ENCODE peak calls at places on chromosomes 11 and 22, in seven cellular contexts. I, H, X, D, F, J and B are unnamed samples.

GRCh38 chr22:38697055-38697980 is 3.4 kb downstream of the JOSD1 start:
- DNase-seq in I (no peak), H (no peak), X (no peak), D (peak; percentile 64), F (peak; percentile 39), J (no peak), B (no peak)

GRCh38 chr22:27223317-27224177 is 566.2 kb downstream of the MIAT start:
- DNase-seq in I (no peak), H (no peak), X (no peak), D (no peak), F (no peak), J (no peak), B (no peak)

GRCh38 chr11:13208921-13209320 is 68.7 kb upstream of the BMAL1 start:
- DNase-seq in I (no peak), H (no peak), X (no peak), D (no peak), F (no peak), J (no peak), B (no peak)

GRCh38 chr11:38788591-38788990 is 2190.6 kb upstream of the RAG2 start:
- DNase-seq in I (no peak), H (no peak), X (no peak), D (no peak), F (no peak), J (no peak), B (no peak)

GRCh38 chr11:23859087-23859486 is 637.8 kb upstream of the LUZP2 start:
- DNase-seq in I (no peak), H (no peak), X (no peak), D (no peak), F (no peak), J (no peak), B (no peak)

GRCh38 chr11:102453286-102453797 is 777 bp upstream of the TMEM123 start:
- DNase-seq in I (no peak), H (peak; percentile 18), X (no peak), D (no peak), F (no peak), J (peak; percentile 47), B (no peak)

GRCh38 chr11:57763568-57763967 is 2.0 kb downstream of the CTNND1 start:
- DNase-seq in I (no peak), H (peak; percentile 45), X (no peak), D (peak; percentile 50), F (peak; percentile 54), J (no peak), B (no peak)

GRCh38 chr11:80155412-80156017 is 714.7 kb upstream of the TENM4 start:
- DNase-seq in I (no peak), H (peak; percentile 24), X (no peak), D (peak; percentile 21), F (peak; percentile 5), J (no peak), B (no peak)

GRCh38 chr11:127270848-127271247 is 270.3 kb upstream of the KIRREL3 start:
- DNase-seq in I (no peak), H (no peak), X (no peak), D (no peak), F (no peak), J (no peak), B (no peak)

GRCh38 chr11:130197386-130198035 is 37.9 kb downstream of the ST14 start:
- DNase-seq in I (no peak), H (no peak), X (no peak), D (no peak), F (no peak), J (no peak), B (no peak)

GRCh38 chr11:131810511-131810910 is 440.1 kb downstream of the NTM start:
- DNase-seq in I (no peak), H (no peak), X (no peak), D (no peak), F (no peak), J (no peak), B (no peak)

GRCh38 chr11:126716456-126717083 is 284.0 kb downstream of the KIRREL3 start:
- DNase-seq in I (no peak), H (peak; percentile 75), X (peak; percentile 26), D (peak; percentile 3), F (peak; percentile 46), J (no peak), B (no peak)

GRCh38 chr11:17439316-17439782 is 37.3 kb downstream of the ABCC8 start:
- DNase-seq in I (no peak), H (no peak), X (no peak), D (peak; percentile 86), F (no peak), J (no peak), B (no peak)

GRCh38 chr11:64686466-64687175 is 36.4 kb downstream of the NRXN2 start:
- DNase-seq in I (no peak), H (no peak), X (no peak), D (no peak), F (no peak), J (no peak), B (no peak)

GRCh38 chr11:64687204-64687603 is 35.8 kb downstream of the NRXN2 start:
- DNase-seq in I (no peak), H (no peak), X (no peak), D (no peak), F (no peak), J (no peak), B (no peak)

GRCh38 chr11:64687641-64688533 is 35.1 kb downstream of the NRXN2 start:
- DNase-seq in I (no peak), H (no peak), X (no peak), D (no peak), F (no peak), J (no peak), B (no peak)

GRCh38 chr11:64690235-64690634 is 32.8 kb downstream of the NRXN2 start:
- DNase-seq in I (no peak), H (no peak), X (no peak), D (no peak), F (no peak), J (no peak), B (no peak)

DNA sequence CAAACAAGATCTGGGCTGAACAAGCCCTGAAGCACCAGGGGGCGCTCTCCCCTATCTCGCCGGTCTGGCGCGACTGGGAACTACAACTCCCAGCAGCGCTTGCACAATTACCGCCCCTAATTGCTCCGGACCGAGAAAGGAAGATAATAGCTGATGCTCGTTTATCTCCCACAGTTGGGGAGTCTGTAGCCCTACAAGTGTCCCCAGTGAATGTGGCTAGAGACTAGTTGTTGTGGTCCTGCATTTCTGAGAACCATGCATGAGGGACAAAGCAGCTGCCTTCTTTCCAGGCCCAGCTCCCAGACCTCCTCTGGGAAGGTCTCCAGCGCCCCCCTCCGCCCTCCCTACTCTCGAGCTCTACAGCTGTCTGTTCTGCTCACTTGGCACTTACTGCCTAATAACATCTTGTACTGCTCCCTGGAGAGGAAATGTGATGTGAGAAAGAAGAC is 34.4 kb downstream of the NRXN2 start:
- DNase-seq in I (peak; percentile 46), H (peak; percentile 90), X (peak; percentile 83), D (peak; percentile 73), F (peak; percentile 88), J (peak; percentile 94), B (peak; percentile 99)
- H3K4me3 ChIP-seq in I (no peak overlapping the region), H (peak overlapping the region; percentile 47), X (peak overlapping the region; percentile 49), D (peak overlapping the region; percentile 46), F (peak overlapping the region; percentile 35), J (peak overlapping the region; percentile 50), B (peak overlapping the region; percentile 78)

DNA sequence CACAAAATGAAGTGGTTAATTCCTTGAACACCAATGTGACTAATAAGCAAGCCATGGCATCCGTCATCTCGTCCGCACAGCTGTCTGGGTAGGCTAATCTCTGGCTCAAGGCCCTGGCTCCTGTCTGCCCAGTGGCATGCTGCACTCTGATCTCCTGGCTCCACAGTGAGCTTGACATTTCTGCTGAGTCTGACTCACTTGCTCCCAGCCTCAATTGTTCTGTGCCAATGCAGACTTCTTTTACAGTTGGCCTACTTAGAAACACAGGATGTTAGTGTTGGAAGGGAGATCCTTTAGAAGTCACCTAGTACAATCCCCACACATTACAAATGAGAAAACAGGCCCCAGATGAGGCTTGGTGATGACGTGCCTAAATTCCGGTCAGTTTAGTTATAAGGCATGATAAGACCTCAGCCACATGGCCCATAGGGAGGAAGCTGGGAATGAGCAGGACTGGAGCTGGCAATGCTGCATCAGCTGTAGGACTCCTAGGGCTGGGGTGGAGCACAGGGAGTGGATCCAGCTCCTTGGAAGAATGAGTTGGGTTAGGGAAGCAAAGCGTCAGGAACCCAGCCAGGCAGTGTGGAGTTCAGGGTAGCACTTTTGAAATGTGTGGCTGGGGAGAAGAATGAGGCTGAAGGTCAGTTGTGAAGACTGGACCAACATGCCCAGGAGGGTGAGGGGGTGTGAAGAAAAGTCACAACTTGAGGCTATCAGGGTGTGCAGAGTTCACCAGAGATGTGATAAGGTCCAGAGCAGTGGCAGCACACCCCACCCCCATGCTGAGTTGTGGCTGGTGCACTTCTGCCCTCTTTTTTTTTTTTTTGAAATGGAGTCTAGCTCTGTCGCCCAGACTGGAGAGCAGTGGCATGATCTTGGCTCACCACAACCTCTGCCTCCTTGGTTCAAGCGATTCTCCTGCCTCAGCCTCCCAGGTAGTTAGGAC is 70.2 kb upstream of the EED start:
- DNase-seq in I (no peak), H (peak; percentile 46), X (no peak), D (peak; percentile 61), F (peak; percentile 79), J (no peak), B (no peak)
- TF ChIP-seq YY1 in I (no peak), H (peak; percentile 17), X (no peak), D (no peak), F (no peak), J (no peak), B (no peak)

DNA sequence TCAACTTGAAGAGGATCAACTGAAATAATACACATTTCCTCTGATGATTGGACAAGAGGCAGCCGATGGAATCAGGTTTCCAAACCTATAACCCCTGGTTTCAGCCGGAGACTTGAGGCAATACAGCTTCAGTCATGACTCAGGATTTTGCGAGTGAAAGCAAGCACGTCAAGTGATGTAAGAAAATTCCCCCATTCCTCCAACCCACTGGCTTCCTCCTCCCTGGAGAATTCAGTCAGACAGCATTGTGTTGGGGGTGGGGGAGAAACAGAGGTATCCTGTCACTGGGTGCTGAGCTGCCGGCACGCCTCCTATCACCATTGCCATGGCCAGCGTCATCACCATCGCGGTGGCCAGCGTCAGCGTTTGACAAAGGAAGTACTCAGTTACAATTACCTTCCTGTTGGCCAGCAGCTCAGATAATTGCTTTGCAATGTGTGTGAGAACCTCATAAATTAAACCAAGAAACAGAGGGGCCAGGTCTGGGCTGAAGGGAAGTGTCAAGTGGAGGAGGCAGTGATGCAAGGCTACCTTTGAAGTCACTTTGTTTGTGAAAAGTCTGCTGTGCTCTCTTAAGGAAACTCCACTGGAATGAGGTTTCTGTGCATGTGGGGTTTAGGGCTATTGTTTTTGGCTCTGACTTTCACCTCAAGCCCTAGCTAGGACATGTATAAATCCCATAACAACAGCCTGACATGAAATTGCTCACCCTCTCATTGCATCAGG is 50.3 kb downstream of the LIF start:
- DNase-seq in I (peak; percentile 43), H (no peak), X (peak; percentile 91), D (peak; percentile 84), F (peak; percentile 49), J (peak; percentile 57), B (peak; percentile 70)
- H3K4me3 ChIP-seq in I (no peak overlapping the region), H (peak overlapping the region; percentile 35), X (peak overlapping the region; percentile 26), D (no peak overlapping the region), F (no peak overlapping the region), J (no peak overlapping the region), B (peak overlapping the region; percentile 12)

DNA sequence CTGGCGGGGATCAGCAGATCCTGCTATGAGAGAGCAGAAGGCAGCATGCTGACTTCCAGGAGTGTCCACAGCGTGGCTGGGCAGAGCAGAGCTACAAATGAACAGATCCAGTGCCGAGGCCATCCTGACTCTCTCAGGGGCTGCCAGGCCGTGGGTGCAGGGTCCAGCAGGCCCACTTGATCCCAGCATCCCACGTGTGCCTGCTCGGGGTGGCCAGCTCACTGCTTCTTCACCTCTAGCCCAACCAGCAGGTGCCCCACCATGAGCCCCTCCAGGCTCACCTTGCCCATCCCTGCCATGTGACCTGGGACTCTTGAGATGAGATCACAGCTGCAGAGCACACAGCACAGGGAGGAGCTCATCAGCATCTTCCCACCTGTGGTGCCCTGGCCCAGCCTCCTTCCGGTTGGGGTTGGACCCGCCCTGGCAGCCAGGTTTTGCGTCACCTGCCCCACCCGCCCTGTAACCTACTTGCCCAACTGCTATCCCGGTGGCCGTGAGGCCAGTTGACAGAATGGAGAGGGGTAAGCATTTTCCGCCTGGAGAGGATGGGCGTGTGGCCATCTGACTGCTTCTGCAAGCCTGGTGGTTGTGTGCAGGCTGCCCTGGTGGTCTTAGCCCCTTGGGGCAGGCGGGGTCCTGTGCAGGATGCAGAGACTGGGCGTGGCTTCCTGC is 11.0 kb downstream of the TANGO2 start:
- DNase-seq in I (no peak), H (no peak), X (no peak), D (no peak), F (no peak), J (no peak), B (no peak)
- TF ChIP-seq YY1 in I (no peak), H (no peak), X (no peak), D (no peak), F (no peak), J (no peak), B (no peak)